ENCODE peak calls at places on chromosome 18, in seven cellular contexts. P is IMR-90, S is neuronal stem cell, B is mesendoderm, X is trophoblast cell, I is H1, C is H9. M is an unnamed sample.

GRCh38 chr18:22279741-22280452 is 110.5 kb downstream of the GATA6 start:
- DNase-seq in X (peak; percentile 49), C (no peak), P (peak; percentile 71), I (no peak), B (no peak), S (no peak), M (peak; percentile 82)

GRCh38 chr18:12463191-12463590 is 55.5 kb downstream of the PRELID3A start:
- DNase-seq in I (no peak), X (no peak), S (no peak), C (no peak), B (peak; percentile 49), P (no peak), M (no peak)

GRCh38 chr18:5238371-5238758 is 41.3 kb upstream of the AKAIN1 start:
- DNase-seq in I (no peak), C (peak; percentile 34), S (no peak), B (no peak), X (peak; percentile 6), P (peak; percentile 30), M (peak; percentile 71)

GRCh38 chr18:715626-716025 is 3.2 kb upstream of the ENOSF1 start:
- DNase-seq in I (no peak), P (peak; percentile 82), S (no peak), C (no peak), X (no peak), B (no peak), M (no peak)

GRCh38 chr18:42746794-42747193 is 368.7 kb downstream of the RIT2 start:
- DNase-seq in I (no peak), S (no peak), P (no peak), X (no peak), B (no peak), C (no peak), M (no peak)

GRCh38 chr18:43279015-43279758 is 1.9 kb upstream of the SYT4 start:
- DNase-seq in P (no peak), I (no peak), S (peak; percentile 66), B (peak; percentile 96), C (peak; percentile 59), X (no peak), M (peak; percentile 57)

GRCh38 chr18:7749510-7749981 is 182.4 kb downstream of the PTPRM start:
- DNase-seq in S (no peak), P (no peak), C (no peak), X (peak; percentile 55), B (peak; percentile 50), I (no peak), M (peak; percentile 46)

GRCh38 chr18:49016648-49017539 is 66.1 kb upstream of the SMAD7 start:
- DNase-seq in C (peak; percentile 76), X (peak; percentile 76), P (peak; percentile 83), S (peak; percentile 40), I (peak; percentile 54), B (peak; percentile 97), M (peak; percentile 90)

GRCh38 chr18:72697706-72698105 is 153.6 kb upstream of the CBLN2 start:
- DNase-seq in S (no peak), C (no peak), P (no peak), B (peak; percentile 50), I (no peak), X (no peak), M (no peak)

GRCh38 chr18:49561127-49561376 is 805 bp upstream of the LIPG start:
- DNase-seq in I (no peak), X (no peak), C (no peak), B (no peak), S (peak; percentile 27), P (no peak), M (peak; percentile 43)

GRCh38 chr18:10015941-10016819 is 102.4 kb downstream of the VAPA start:
- DNase-seq in X (peak; percentile 56), P (peak; percentile 96), B (peak; percentile 47), I (no peak), S (no peak), C (no peak), M (peak; percentile 99)

DNA sequence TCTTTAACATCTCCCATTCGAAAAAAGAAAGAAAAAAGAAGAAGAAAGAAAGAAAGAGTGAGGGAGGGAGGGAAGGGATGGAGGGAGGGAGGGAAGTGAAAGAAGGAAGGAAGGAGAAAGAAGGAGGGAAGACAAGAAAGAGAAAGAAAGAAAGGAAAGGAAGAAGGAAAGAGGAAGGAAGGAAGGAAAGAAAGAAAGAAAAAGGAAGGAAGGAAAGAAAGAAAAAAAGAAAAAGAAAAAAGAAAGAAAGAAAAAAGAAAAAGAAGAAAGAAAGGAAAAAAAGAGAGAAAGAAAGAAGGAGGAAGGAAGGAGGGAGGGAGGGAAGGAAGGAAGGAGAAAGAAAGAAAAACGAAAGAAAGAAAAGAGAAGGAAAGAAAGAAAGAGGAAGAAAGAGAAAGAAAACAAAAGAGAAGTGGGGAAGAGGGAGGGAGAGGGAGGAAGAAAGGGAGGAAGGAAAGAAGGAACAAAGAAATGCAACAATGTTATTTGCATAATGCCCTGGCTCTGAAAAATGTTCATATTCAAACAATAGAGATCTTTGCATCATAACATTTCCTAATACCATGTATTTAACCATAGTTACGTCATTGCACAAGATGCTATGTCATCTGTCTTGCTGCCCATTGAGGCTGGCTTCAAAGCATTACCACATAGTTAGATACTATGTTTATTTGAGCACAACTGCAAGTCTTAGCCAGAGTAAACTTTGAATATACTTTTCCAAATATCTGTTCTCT is 550.6 kb downstream of the DSC3 start:
- DNase-seq in B (no peak), I (no peak), C (no peak), P (no peak), S (no peak), X (no peak), M (peak; percentile 4)
- H2BK5ac ChIP-seq in B (no peak overlapping the region), I (no peak overlapping the region), C (no peak overlapping the region), P (no peak overlapping the region), S (no peak overlapping the region), X (no peak overlapping the region), M (no peak overlapping the region)

GRCh38 chr18:47847635-47848034 is 82.8 kb downstream of the SMAD2 start:
- DNase-seq in I (no peak), S (no peak), X (no peak), P (no peak), C (no peak), B (no peak), M (no peak)

GRCh38 chr18:47846431-47846830 is 84.0 kb downstream of the SMAD2 start:
- DNase-seq in C (no peak), P (no peak), S (no peak), B (peak; percentile 76), X (peak; percentile 19), I (no peak), M (peak; percentile 4)

GRCh38 chr18:47844828-47845227 is 85.6 kb downstream of the SMAD2 start:
- DNase-seq in C (no peak), X (no peak), I (no peak), S (no peak), B (no peak), P (no peak), M (no peak)
- H4K8ac ChIP-seq in C (no peak overlapping the region), X (no peak overlapping the region), I (no peak overlapping the region), S (no peak overlapping the region), B (no peak overlapping the region), P (no peak overlapping the region), M (no peak overlapping the region)

DNA sequence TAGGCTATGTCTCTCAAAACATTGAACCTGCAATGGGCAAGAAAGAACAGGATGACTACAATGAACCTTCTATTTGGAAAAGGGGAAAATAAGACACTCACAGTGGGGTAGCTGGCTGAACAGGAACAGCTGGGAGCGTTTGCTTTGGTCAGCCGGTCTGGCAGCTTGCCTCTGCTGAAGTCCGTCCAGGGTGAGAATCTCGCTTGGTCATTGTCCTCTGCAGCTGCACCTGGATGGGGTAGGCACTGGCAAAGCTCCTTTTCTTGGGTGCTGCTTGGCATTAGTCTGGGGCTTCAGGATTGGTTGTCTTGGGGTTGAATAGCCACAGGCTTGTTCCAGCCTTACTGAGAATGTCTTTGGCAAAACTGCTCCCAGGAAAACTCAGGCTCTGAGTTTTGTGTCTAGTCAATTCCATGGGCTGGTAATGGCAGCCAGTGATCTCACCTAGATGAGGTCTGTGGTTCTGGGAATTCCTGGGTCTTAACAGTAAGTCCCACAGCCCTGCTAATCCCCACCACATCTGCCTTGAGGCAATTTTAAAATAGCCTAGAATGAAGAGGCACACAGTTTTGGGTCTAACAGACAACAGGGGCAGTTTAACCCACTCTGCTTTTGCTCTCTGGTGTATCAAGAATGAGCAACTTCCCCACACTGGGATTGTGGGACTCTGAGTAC is 13.4 kb downstream of the NEDD4L start:
- DNase-seq in P (no peak), S (no peak), B (peak; percentile 42), X (no peak), I (no peak), C (no peak), M (no peak)
- H3K18ac ChIP-seq in P (no peak overlapping the region), S (no peak overlapping the region), B (peak overlapping the region; percentile 25), X (no peak overlapping the region), I (no peak overlapping the region), C (no peak overlapping the region), M (no peak overlapping the region)

GRCh38 chr18:27277554-27277953 is 92.4 kb upstream of the CHST9 start:
- DNase-seq in X (no peak), S (no peak), B (no peak), C (no peak), I (no peak), P (no peak), M (no peak)

GRCh38 chr18:27278131-27278530 is 93.0 kb upstream of the CHST9 start:
- DNase-seq in S (no peak), P (no peak), C (no peak), B (no peak), X (peak; percentile 64), I (no peak), M (no peak)

GRCh38 chr18:27276886-27277285 is 91.8 kb upstream of the CHST9 start:
- DNase-seq in S (no peak), P (no peak), X (peak; percentile 78), I (no peak), C (no peak), B (peak; percentile 6), M (no peak)

GRCh38 chr18:27270508-27270907 is 85.4 kb upstream of the CHST9 start:
- DNase-seq in I (no peak), B (no peak), X (no peak), P (no peak), C (no peak), S (no peak), M (no peak)

GRCh38 chr18:27276479-27276878 is 91.4 kb upstream of the CHST9 start:
- DNase-seq in C (no peak), P (no peak), B (no peak), I (no peak), S (no peak), X (no peak), M (no peak)
- H2BK5ac ChIP-seq in C (no peak overlapping the region), P (no peak overlapping the region), B (no peak overlapping the region), I (no peak overlapping the region), S (no peak overlapping the region), X (no peak overlapping the region), M (no peak overlapping the region)

M was measured in mesenchymal stem cell.